ENCODE peak calls at places on chromosomes 16 and 17, in nine cellular contexts. Z is Calu3; C is stimulated activated CD8-positive, alpha-beta memory T cell treated with anti-CD3 and anti-CD28 coated beads, Interleukin-7, amount 100 ng/mL, for 4 hours; F is A549; S is SW 1271; A is foreskin fibroblast; Y is A172; O is left cardiac atrium; D is GM23248. L is an unnamed sample.
A peak's percentile ranks its signal among the peaks of the same experiment; 100 is the strongest.

GRCh38 chr17:45759761-45760160 is 24.4 kb upstream of the CRHR1 start:
- DNase-seq in Z (no peak), C (no peak), F (peak; percentile 63), S (peak; percentile 22), A (no peak), Y (peak; percentile 16), O (no peak), D (no peak), L (no peak)

GRCh38 chr17:59513934-59514841 is 51.2 kb upstream of the DHX40 start:
- DNase-seq in Z (peak; percentile 80), C (no peak), F (peak; percentile 83), S (no peak), A (peak; percentile 50), Y (peak; percentile 34), O (peak; percentile 87), D (peak; percentile 65), L (peak; percentile 27)

GRCh38 chr16:4505356-4506153 is 29.4 kb downstream of the HMOX2 start:
- DNase-seq in Z (no peak), C (peak; percentile 65), F (no peak), S (no peak), A (no peak), Y (no peak), O (no peak), D (no peak), L (no peak)

GRCh38 chr16:63883091-63883490 is 1238.8 kb downstream of the CDH11 start:
- DNase-seq in Z (no peak), C (no peak), F (no peak), S (no peak), A (no peak), Y (no peak), O (no peak), D (no peak), L (no peak)

GRCh38 chr16:13630292-13630850 is 289.6 kb upstream of the ERCC4 start:
- DNase-seq in Z (no peak), C (no peak), F (no peak), S (no peak), A (no peak), Y (no peak), O (no peak), D (no peak), L (no peak)

GRCh38 chr16:89442990-89443726 is 47.2 kb downstream of the ANKRD11 start:
- DNase-seq in Z (peak; percentile 96), C (no peak), F (peak; percentile 69), S (no peak), A (peak; percentile 61), Y (peak; percentile 73), O (peak; percentile 57), D (peak; percentile 74), L (peak; percentile 48)

GRCh38 chr17:47694018-47694817 is at the start of gene TBKBP1:
- DNase-seq in Z (peak; percentile 52), C (peak; percentile 72), F (peak; percentile 44), S (peak; percentile 29), A (no peak), Y (no peak), O (peak; percentile 63), D (peak; percentile 57), L (no peak)

GRCh38 chr17:72121164-72122001 is 563 bp downstream of the SOX9 start:
- DNase-seq in Z (peak; percentile 53), C (no peak), F (peak; percentile 64), S (peak; percentile 57), A (peak; percentile 62), Y (peak; percentile 46), O (peak; percentile 36), D (peak; percentile 85), L (no peak)

GRCh38 chr16:54361813-54362212 is 75.2 kb upstream of the IRX3 start:
- DNase-seq in Z (no peak), C (no peak), F (peak; percentile 9), S (no peak), A (no peak), Y (no peak), O (no peak), D (no peak), L (no peak)

GRCh38 chr16:3577302-3577752 is at the start of gene NLRC3:
- DNase-seq in Z (no peak), C (peak; percentile 40), F (no peak), S (no peak), A (no peak), Y (no peak), O (no peak), D (no peak), L (no peak)

GRCh38 chr17:76865174-76865573 is 3.0 kb upstream of the MGAT5B start:
- DNase-seq in Z (no peak), C (no peak), F (no peak), S (no peak), A (no peak), Y (no peak), O (no peak), D (no peak), L (no peak)

GRCh38 chr17:15657868-15658775 is 26.0 kb downstream of the TRIM16 start:
- DNase-seq in Z (no peak), C (no peak), F (no peak), S (no peak), A (no peak), Y (peak; percentile 30), O (no peak), D (no peak), L (no peak)

L was measured in stromal cell of bone marrow.